ENCODE peak calls at places on chromosomes 6 and 20, in four cellular contexts. R is OCI-M1, J is NCI-H774, D is A673. I is an unnamed sample.
A peak's percentile ranks its signal among the peaks of the same experiment; 100 is the strongest.

GRCh38 chr20:17549131-17549530 is 18.0 kb upstream of the BFSP1 start:
- DNase-seq in R (no peak), J (no peak), D (no peak), I (no peak)

GRCh38 chr6:105836889-105837288 is 249.2 kb upstream of the PRDM1 start:
- DNase-seq in R (no peak), J (no peak), D (no peak), I (no peak)

GRCh38 chr6:142713959-142714358 is 231.0 kb downstream of the HIVEP2 start:
- DNase-seq in R (no peak), J (no peak), D (no peak), I (no peak)

GRCh38 chr6:92044312-92044711 is 1375.0 kb downstream of the EPHA7 start:
- DNase-seq in R (no peak), J (no peak), D (no peak), I (no peak)

GRCh38 chr6:111576302-111576701 is 29.4 kb downstream of the TRAF3IP2 start:
- DNase-seq in R (no peak), J (no peak), D (no peak), I (no peak)

GRCh38 chr6:98044791-98045190 is 761.8 kb upstream of the MMS22L start:
- DNase-seq in R (no peak), J (no peak), D (no peak), I (no peak)

GRCh38 chr6:25447570-25447929 is 168.4 kb downstream of the CARMIL1 start:
- DNase-seq in R (no peak), J (no peak), D (no peak), I (no peak)

GRCh38 chr6:11207199-11207968 is 25.1 kb downstream of the NEDD9 start:
- DNase-seq in R (peak; percentile 66), J (no peak), D (peak; percentile 71), I (no peak)

GRCh38 chr6:52360601-52361346 is 1.2 kb upstream of the PAQR8 start:
- DNase-seq in R (no peak), J (no peak), D (no peak), I (no peak)

GRCh38 chr6:106974337-106974998 is at the start of gene CD24:
- DNase-seq in R (peak; percentile 84), J (peak; percentile 87), D (no peak), I (peak; percentile 75)

GRCh38 chr6:116229287-116229913 is 24.5 kb downstream of the TSPYL4 start:
- DNase-seq in R (no peak), J (no peak), D (peak; percentile 36), I (no peak)

GRCh38 chr6:158837684-158838625 is 18.8 kb upstream of the EZR start:
- DNase-seq in R (no peak), J (no peak), D (no peak), I (no peak)

GRCh38 chr6:100461920-100462295 is 2.8 kb downstream of the SIM1 start:
- DNase-seq in R (peak; percentile 30), J (no peak), D (no peak), I (no peak)

GRCh38 chr6:110398778-110399177 is 16.6 kb downstream of the DDO start:
- DNase-seq in R (no peak), J (no peak), D (peak; percentile 88), I (no peak)

GRCh38 chr6:168628732-168629245 is 187.8 kb downstream of the SMOC2 start:
- DNase-seq in R (no peak), J (no peak), D (no peak), I (no peak)

GRCh38 chr6:144176043-144176442 is 25.7 kb downstream of the STX11 start:
- DNase-seq in R (no peak), J (no peak), D (no peak), I (no peak)

GRCh38 chr6:85747654-85748053 is 105.0 kb upstream of the SYNCRIP start:
- DNase-seq in R (no peak), J (no peak), D (no peak), I (no peak)

GRCh38 chr6:113496157-113496556 is 361.0 kb upstream of the MARCKS start:
- DNase-seq in R (no peak), J (no peak), D (peak; percentile 79), I (no peak)

GRCh38 chr6:167888098-167888497 is 61.4 kb downstream of the AFDN start:
- DNase-seq in R (no peak), J (no peak), D (no peak), I (no peak)

GRCh38 chr6:153218184-153218792 is 87.2 kb upstream of the RGS17 start:
- DNase-seq in R (no peak), J (no peak), D (no peak), I (no peak)

GRCh38 chr20:57090590-57091560 is 175.6 kb downstream of the BMP7 start:
- DNase-seq in R (no peak), J (no peak), D (no peak), I (no peak)